ENCODE peak calls at places on chromosomes 4 and X, in six cellular contexts. One of them, this sample, is unnamed.

GRCh38 chr4:35818520-35818919 is 425.8 kb downstream of the ARAP2 start:
- DNase-seq in CD4-positive, CD25-positive, alpha-beta regulatory T cell: no peak
- DNase-seq in HAP-1: no peak
- DNase-seq in body of pancreas: no peak
- DNase-seq in heart left ventricle: no peak
- DNase-seq in right atrium auricular region: no peak
- DNase-seq in this sample: no peak

GRCh38 chrX:14352511-14352910 is 176.8 kb upstream of the GLRA2 start:
- DNase-seq in CD4-positive, CD25-positive, alpha-beta regulatory T cell: no peak
- DNase-seq in HAP-1: no peak
- DNase-seq in body of pancreas: no peak
- DNase-seq in heart left ventricle: no peak
- DNase-seq in right atrium auricular region: no peak
- DNase-seq in this sample: no peak

GRCh38 chrX:56728321-56728720 is 722 bp upstream of the NBDY start:
- DNase-seq in CD4-positive, CD25-positive, alpha-beta regulatory T cell: peak; percentile 6
- DNase-seq in HAP-1: peak; percentile 52
- DNase-seq in body of pancreas: no peak
- DNase-seq in heart left ventricle: no peak
- DNase-seq in right atrium auricular region: no peak
- DNase-seq in this sample: peak; percentile 3

GRCh38 chr4:147110968-147111367 is 165.3 kb upstream of the TTC29 start:
- DNase-seq in CD4-positive, CD25-positive, alpha-beta regulatory T cell: no peak
- DNase-seq in HAP-1: no peak
- DNase-seq in body of pancreas: no peak
- DNase-seq in heart left ventricle: no peak
- DNase-seq in right atrium auricular region: no peak
- DNase-seq in this sample: no peak

GRCh38 chrX:42746606-42747005 is 31.4 kb downstream of the PPP1R2C start:
- DNase-seq in CD4-positive, CD25-positive, alpha-beta regulatory T cell: no peak
- DNase-seq in HAP-1: no peak
- DNase-seq in body of pancreas: peak; percentile 3
- DNase-seq in heart left ventricle: no peak
- DNase-seq in right atrium auricular region: no peak
- DNase-seq in this sample: no peak

GRCh38 chrX:129013574-129013973 is 509.7 kb downstream of the SMARCA1 start:
- DNase-seq in CD4-positive, CD25-positive, alpha-beta regulatory T cell: no peak
- DNase-seq in HAP-1: no peak
- DNase-seq in body of pancreas: no peak
- DNase-seq in heart left ventricle: no peak
- DNase-seq in right atrium auricular region: no peak
- DNase-seq in this sample: peak; percentile 18

GRCh38 chrX:41335590-41336331 is 1.8 kb downstream of the DDX3X start:
- DNase-seq in CD4-positive, CD25-positive, alpha-beta regulatory T cell: peak; percentile 43
- DNase-seq in HAP-1: no peak
- DNase-seq in body of pancreas: no peak
- DNase-seq in heart left ventricle: no peak
- DNase-seq in right atrium auricular region: no peak
- DNase-seq in this sample: no peak

GRCh38 chrX:18676470-18676869 is 4.6 kb upstream of the RS1 start:
- DNase-seq in CD4-positive, CD25-positive, alpha-beta regulatory T cell: no peak
- DNase-seq in HAP-1: no peak
- DNase-seq in body of pancreas: peak; percentile 8
- DNase-seq in heart left ventricle: no peak
- DNase-seq in right atrium auricular region: no peak
- DNase-seq in this sample: peak; percentile 14

GRCh38 chrX:118536687-118537461 is 41.3 kb downstream of the DOCK11 start:
- DNase-seq in CD4-positive, CD25-positive, alpha-beta regulatory T cell: peak; percentile 73
- DNase-seq in HAP-1: peak; percentile 38
- DNase-seq in body of pancreas: no peak
- DNase-seq in heart left ventricle: no peak
- DNase-seq in right atrium auricular region: no peak
- DNase-seq in this sample: peak; percentile 61

GRCh38 chr4:10013722-10014121 is 7.6 kb downstream of the SLC2A9 start:
- DNase-seq in CD4-positive, CD25-positive, alpha-beta regulatory T cell: peak; percentile 41
- DNase-seq in HAP-1: no peak
- DNase-seq in body of pancreas: peak; percentile 59
- DNase-seq in heart left ventricle: peak; percentile 58
- DNase-seq in right atrium auricular region: no peak
- DNase-seq in this sample: peak; percentile 43

GRCh38 chr4:8439168-8439567 is 1.4 kb downstream of the ACOX3 start:
- DNase-seq in CD4-positive, CD25-positive, alpha-beta regulatory T cell: no peak
- DNase-seq in HAP-1: no peak
- DNase-seq in body of pancreas: peak; percentile 85
- DNase-seq in heart left ventricle: no peak
- DNase-seq in right atrium auricular region: no peak
- DNase-seq in this sample: no peak

GRCh38 chr4:157713342-157713741 is 459.5 kb downstream of the GASK1B start:
- DNase-seq in CD4-positive, CD25-positive, alpha-beta regulatory T cell: no peak
- DNase-seq in HAP-1: no peak
- DNase-seq in body of pancreas: no peak
- DNase-seq in heart left ventricle: no peak
- DNase-seq in right atrium auricular region: no peak
- DNase-seq in this sample: no peak

GRCh38 chr4:150970685-150971151 is 44.4 kb downstream of the LRBA start:
- DNase-seq in CD4-positive, CD25-positive, alpha-beta regulatory T cell: peak; percentile 49
- DNase-seq in HAP-1: no peak
- DNase-seq in body of pancreas: no peak
- DNase-seq in heart left ventricle: no peak
- DNase-seq in right atrium auricular region: no peak
- DNase-seq in this sample: no peak

GRCh38 chr4:169485791-169486742 is 126.3 kb downstream of the NEK1 start:
- DNase-seq in CD4-positive, CD25-positive, alpha-beta regulatory T cell: peak; percentile 67
- DNase-seq in HAP-1: peak; percentile 79
- DNase-seq in body of pancreas: peak; percentile 47
- DNase-seq in heart left ventricle: no peak
- DNase-seq in right atrium auricular region: no peak
- DNase-seq in this sample: peak; percentile 38

GRCh38 chr4:182067828-182068227 is 175.4 kb upstream of the TENM3 start:
- DNase-seq in CD4-positive, CD25-positive, alpha-beta regulatory T cell: no peak
- DNase-seq in HAP-1: no peak
- DNase-seq in body of pancreas: no peak
- DNase-seq in heart left ventricle: no peak
- DNase-seq in right atrium auricular region: no peak
- DNase-seq in this sample: no peak

GRCh38 chr4:182062936-182063335 is 180.3 kb upstream of the TENM3 start:
- DNase-seq in CD4-positive, CD25-positive, alpha-beta regulatory T cell: no peak
- DNase-seq in HAP-1: peak; percentile 94
- DNase-seq in body of pancreas: no peak
- DNase-seq in heart left ventricle: no peak
- DNase-seq in right atrium auricular region: no peak
- DNase-seq in this sample: peak; percentile 14

GRCh38 chr4:182063651-182064050 is 179.6 kb upstream of the TENM3 start:
- DNase-seq in CD4-positive, CD25-positive, alpha-beta regulatory T cell: no peak
- DNase-seq in HAP-1: peak; percentile 28
- DNase-seq in body of pancreas: no peak
- DNase-seq in heart left ventricle: no peak
- DNase-seq in right atrium auricular region: no peak
- DNase-seq in this sample: no peak

GRCh38 chr4:182066037-182066436 is 177.2 kb upstream of the TENM3 start:
- DNase-seq in CD4-positive, CD25-positive, alpha-beta regulatory T cell: no peak
- DNase-seq in HAP-1: no peak
- DNase-seq in body of pancreas: no peak
- DNase-seq in heart left ventricle: no peak
- DNase-seq in right atrium auricular region: no peak
- DNase-seq in this sample: no peak

DNA sequence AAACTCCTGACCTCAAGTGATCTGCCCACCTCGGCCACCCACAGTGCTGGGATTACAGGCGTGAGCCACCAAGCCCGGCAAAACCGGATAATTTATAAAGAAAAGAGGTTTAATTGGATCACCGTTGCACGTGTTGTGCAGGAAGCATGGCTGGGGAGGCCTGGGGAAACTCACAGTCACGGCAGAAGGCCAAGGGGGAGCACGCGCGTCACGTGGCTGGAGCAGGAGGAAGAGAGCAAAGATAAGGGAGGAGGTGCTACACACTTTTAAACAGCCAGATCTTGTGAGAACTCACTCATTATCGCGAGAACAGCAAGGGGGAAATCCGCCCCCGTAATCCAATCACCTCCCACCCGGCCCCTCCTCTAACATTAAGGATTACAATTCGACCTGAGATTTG is 177.9 kb upstream of the TENM3 start:
- DNase-seq in CD4-positive, CD25-positive, alpha-beta regulatory T cell: no peak
- DNase-seq in HAP-1: no peak
- DNase-seq in body of pancreas: no peak
- DNase-seq in heart left ventricle: no peak
- DNase-seq in right atrium auricular region: no peak
- DNase-seq in this sample: peak; percentile 14
- H3K36me3 ChIP-seq in CD4-positive, CD25-positive, alpha-beta regulatory T cell: no peaks in the 10 kb centered on the region
- H3K36me3 ChIP-seq in HAP-1: no peaks in the 10 kb centered on the region
- H3K36me3 ChIP-seq in body of pancreas: no peaks in the 10 kb centered on the region
- H3K36me3 ChIP-seq in heart left ventricle: no peaks in the 10 kb centered on the region
- H3K36me3 ChIP-seq in right atrium auricular region: no peaks in the 10 kb centered on the region
- H3K36me3 ChIP-seq in this sample: no peaks in the 10 kb centered on the region

GRCh38 chr4:808860-809570 is 16.9 kb downstream of the CPLX1 start:
- DNase-seq in CD4-positive, CD25-positive, alpha-beta regulatory T cell: no peak
- DNase-seq in HAP-1: no peak
- DNase-seq in body of pancreas: no peak
- DNase-seq in heart left ventricle: no peak
- DNase-seq in right atrium auricular region: no peak
- DNase-seq in this sample: no peak
- H3K27me3 ChIP-seq in CD4-positive, CD25-positive, alpha-beta regulatory T cell: peaks cover 7% of the 10 kb centered on the region
- H3K27me3 ChIP-seq in HAP-1: peaks cover 11% of the 10 kb centered on the region
- H3K27me3 ChIP-seq in body of pancreas: no peaks in the 10 kb centered on the region
- H3K27me3 ChIP-seq in heart left ventricle: peaks cover 6% of the 10 kb centered on the region
- H3K27me3 ChIP-seq in right atrium auricular region: no peaks in the 10 kb centered on the region
- H3K27me3 ChIP-seq in this sample: peaks cover 36% of the 10 kb centered on the region

GRCh38 chr4:119626420-119626819 is 2.2 kb downstream of the PDE5A start:
- DNase-seq in CD4-positive, CD25-positive, alpha-beta regulatory T cell: no peak
- DNase-seq in HAP-1: no peak
- DNase-seq in body of pancreas: no peak
- DNase-seq in heart left ventricle: no peak
- DNase-seq in right atrium auricular region: no peak
- DNase-seq in this sample: no peak
- H3K4me3 ChIP-seq in CD4-positive, CD25-positive, alpha-beta regulatory T cell: no peak overlapping the region
- H3K4me3 ChIP-seq in HAP-1: peak overlapping the region; percentile 56
- H3K4me3 ChIP-seq in body of pancreas: peak overlapping the region; percentile 83
- H3K4me3 ChIP-seq in heart left ventricle: peak overlapping the region; percentile 81
- H3K4me3 ChIP-seq in right atrium auricular region: peak overlapping the region; percentile 80
- H3K4me3 ChIP-seq in this sample: no peak overlapping the region

GRCh38 chr4:84751707-84752106 is 168.8 kb downstream of the CDS1 start:
- DNase-seq in CD4-positive, CD25-positive, alpha-beta regulatory T cell: no peak
- DNase-seq in HAP-1: no peak
- DNase-seq in body of pancreas: no peak
- DNase-seq in heart left ventricle: no peak
- DNase-seq in right atrium auricular region: no peak
- DNase-seq in this sample: no peak

GRCh38 chr4:84750956-84751275 is 168.0 kb downstream of the CDS1 start:
- DNase-seq in CD4-positive, CD25-positive, alpha-beta regulatory T cell: no peak
- DNase-seq in HAP-1: no peak
- DNase-seq in body of pancreas: no peak
- DNase-seq in heart left ventricle: no peak
- DNase-seq in right atrium auricular region: no peak
- DNase-seq in this sample: no peak

GRCh38 chr4:84753318-84753972 is 170.5 kb downstream of the CDS1 start:
- DNase-seq in CD4-positive, CD25-positive, alpha-beta regulatory T cell: no peak
- DNase-seq in HAP-1: no peak
- DNase-seq in body of pancreas: peak; percentile 14
- DNase-seq in heart left ventricle: no peak
- DNase-seq in right atrium auricular region: no peak
- DNase-seq in this sample: no peak

DNA sequence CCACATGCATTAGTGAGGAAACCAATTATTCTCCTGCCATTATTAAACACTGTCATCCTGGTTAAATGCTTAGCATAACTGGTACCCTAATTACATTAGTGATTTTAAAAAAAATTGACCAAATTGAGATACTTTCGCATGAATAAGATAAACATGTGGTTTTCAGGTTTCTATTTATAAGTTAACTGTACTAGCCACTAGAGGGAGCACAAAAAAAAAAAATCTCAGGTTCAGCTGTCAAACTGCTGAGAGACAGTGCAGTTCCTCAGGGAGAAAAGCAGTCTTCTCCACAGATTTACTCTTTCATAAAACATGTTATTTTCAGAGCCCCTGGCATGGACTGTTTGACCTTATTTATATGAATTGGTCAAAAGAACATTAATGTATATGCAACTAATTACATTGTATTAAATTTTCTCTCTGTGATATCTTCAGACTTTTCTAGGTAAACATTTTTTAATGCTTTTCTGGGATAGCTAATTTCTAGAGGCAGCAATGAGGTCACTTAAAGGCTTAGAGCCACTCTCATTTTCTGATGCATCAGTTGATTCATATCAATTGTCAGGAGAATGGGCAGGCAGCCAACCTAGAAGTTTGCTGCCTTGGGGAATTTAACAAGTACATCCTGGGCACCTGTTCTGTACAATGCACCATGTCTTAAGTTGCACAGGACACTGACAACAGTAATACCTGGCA is 167.5 kb downstream of the CDS1 start:
- DNase-seq in CD4-positive, CD25-positive, alpha-beta regulatory T cell: peak; percentile 29
- DNase-seq in HAP-1: peak; percentile 60
- DNase-seq in body of pancreas: no peak
- DNase-seq in heart left ventricle: no peak
- DNase-seq in right atrium auricular region: no peak
- DNase-seq in this sample: peak; percentile 69
- H3K36me3 ChIP-seq in CD4-positive, CD25-positive, alpha-beta regulatory T cell: no peaks in the 10 kb centered on the region
- H3K36me3 ChIP-seq in HAP-1: peaks cover 47% of the 10 kb centered on the region
- H3K36me3 ChIP-seq in body of pancreas: no peaks in the 10 kb centered on the region
- H3K36me3 ChIP-seq in heart left ventricle: peaks cover 100% of the 10 kb centered on the region
- H3K36me3 ChIP-seq in right atrium auricular region: peaks cover 46% of the 10 kb centered on the region
- H3K36me3 ChIP-seq in this sample: peaks cover 40% of the 10 kb centered on the region

GRCh38 chr4:152033621-152034020 is 272.8 kb upstream of the GATB start:
- DNase-seq in CD4-positive, CD25-positive, alpha-beta regulatory T cell: no peak
- DNase-seq in HAP-1: no peak
- DNase-seq in body of pancreas: no peak
- DNase-seq in heart left ventricle: no peak
- DNase-seq in right atrium auricular region: no peak
- DNase-seq in this sample: no peak
- H3K27me3 ChIP-seq in CD4-positive, CD25-positive, alpha-beta regulatory T cell: no peaks in the 10 kb centered on the region
- H3K27me3 ChIP-seq in HAP-1: no peaks in the 10 kb centered on the region
- H3K27me3 ChIP-seq in body of pancreas: no peaks in the 10 kb centered on the region
- H3K27me3 ChIP-seq in heart left ventricle: no peaks in the 10 kb centered on the region
- H3K27me3 ChIP-seq in right atrium auricular region: no peaks in the 10 kb centered on the region
- H3K27me3 ChIP-seq in this sample: no peaks in the 10 kb centered on the region

GRCh38 chr4:80197132-80197573 is at the start of gene PRDM8:
- DNase-seq in CD4-positive, CD25-positive, alpha-beta regulatory T cell: peak; percentile 18
- DNase-seq in HAP-1: no peak
- DNase-seq in body of pancreas: no peak
- DNase-seq in heart left ventricle: no peak
- DNase-seq in right atrium auricular region: no peak
- DNase-seq in this sample: no peak
- H3K4me3 ChIP-seq in CD4-positive, CD25-positive, alpha-beta regulatory T cell: peak within 1 kb of the TSS; percentile 40
- H3K4me3 ChIP-seq in HAP-1: no peak within 1 kb of the TSS
- H3K4me3 ChIP-seq in body of pancreas: no peak within 1 kb of the TSS
- H3K4me3 ChIP-seq in heart left ventricle: peak within 1 kb of the TSS; percentile 44
- H3K4me3 ChIP-seq in right atrium auricular region: peak within 1 kb of the TSS; percentile 48
- H3K4me3 ChIP-seq in this sample: peak within 1 kb of the TSS; percentile 22

GRCh38 chr4:86818211-86818610 is 31.0 kb downstream of the SLC10A6 start:
- DNase-seq in CD4-positive, CD25-positive, alpha-beta regulatory T cell: no peak
- DNase-seq in HAP-1: no peak
- DNase-seq in body of pancreas: no peak
- DNase-seq in heart left ventricle: no peak
- DNase-seq in right atrium auricular region: no peak
- DNase-seq in this sample: peak; percentile 34
- H3K36me3 ChIP-seq in CD4-positive, CD25-positive, alpha-beta regulatory T cell: no peaks in the 10 kb centered on the region
- H3K36me3 ChIP-seq in HAP-1: peaks cover 15% of the 10 kb centered on the region
- H3K36me3 ChIP-seq in body of pancreas: no peaks in the 10 kb centered on the region
- H3K36me3 ChIP-seq in heart left ventricle: peaks cover 12% of the 10 kb centered on the region
- H3K36me3 ChIP-seq in right atrium auricular region: no peaks in the 10 kb centered on the region
- H3K36me3 ChIP-seq in this sample: peaks cover 13% of the 10 kb centered on the region

GRCh38 chr4:183008492-183008891 is 90.6 kb upstream of the WWC2 start:
- DNase-seq in CD4-positive, CD25-positive, alpha-beta regulatory T cell: no peak
- DNase-seq in HAP-1: no peak
- DNase-seq in body of pancreas: no peak
- DNase-seq in heart left ventricle: no peak
- DNase-seq in right atrium auricular region: no peak
- DNase-seq in this sample: no peak
- H3K27me3 ChIP-seq in CD4-positive, CD25-positive, alpha-beta regulatory T cell: no peaks in the 10 kb centered on the region
- H3K27me3 ChIP-seq in HAP-1: peaks cover 39% of the 10 kb centered on the region
- H3K27me3 ChIP-seq in body of pancreas: no peaks in the 10 kb centered on the region
- H3K27me3 ChIP-seq in heart left ventricle: no peaks in the 10 kb centered on the region
- H3K27me3 ChIP-seq in right atrium auricular region: no peaks in the 10 kb centered on the region
- H3K27me3 ChIP-seq in this sample: peaks cover 37% of the 10 kb centered on the region